ENCODE peak calls at places on chromosome 6, in five cellular contexts. A is IMR-90, M is Peyer's patch, H is PC-9, Y is lower lobe of right lung. I is an unnamed sample.

GRCh38 chr6:170101281-170102035 is 189.4 kb downstream of the DLL1 start:
- DNase-seq in A (no peak), M (peak; percentile 8), H (no peak), Y (no peak), I (no peak)

GRCh38 chr6:579339-579738 is 77.6 kb downstream of the HUS1B start:
- DNase-seq in A (peak; percentile 45), M (no peak), H (no peak), Y (no peak), I (no peak)

GRCh38 chr6:130293800-130294199 is 71.0 kb upstream of the SAMD3 start:
- DNase-seq in A (peak; percentile 77), M (no peak), H (no peak), Y (no peak), I (peak; percentile 57)

GRCh38 chr6:16028966-16029365 is 99.9 kb upstream of the MYLIP start:
- DNase-seq in A (no peak), M (no peak), H (no peak), Y (no peak), I (no peak)

GRCh38 chr6:111997078-111997862 is 56.6 kb upstream of the CCN6 start:
- DNase-seq in A (peak; percentile 80), M (peak; percentile 73), H (peak; percentile 82), Y (peak; percentile 83), I (peak; percentile 69)

GRCh38 chr6:89145461-89145961 is 344 bp upstream of the PM20D2 start:
- DNase-seq in A (peak; percentile 15), M (peak; percentile 25), H (no peak), Y (no peak), I (peak; percentile 37)

GRCh38 chr6:131534654-131534956 is 38.4 kb upstream of the ARG1 start:
- DNase-seq in A (no peak), M (no peak), H (no peak), Y (no peak), I (no peak)

GRCh38 chr6:20198764-20199174 is 13.5 kb downstream of the MBOAT1 start:
- DNase-seq in A (no peak), M (no peak), H (no peak), Y (no peak), I (no peak)

GRCh38 chr6:16676376-16676775 is 84.9 kb downstream of the ATXN1 start:
- DNase-seq in A (no peak), M (no peak), H (no peak), Y (no peak), I (no peak)

GRCh38 chr6:22236626-22237414 is 60.0 kb downstream of the PRL start:
- DNase-seq in A (peak; percentile 95), M (no peak), H (peak; percentile 84), Y (no peak), I (peak; percentile 99)

GRCh38 chr6:80527552-80528052 is 421.1 kb downstream of the BCKDHB start:
- DNase-seq in A (peak; percentile 17), M (no peak), H (peak; percentile 91), Y (no peak), I (peak; percentile 81)

DNA sequence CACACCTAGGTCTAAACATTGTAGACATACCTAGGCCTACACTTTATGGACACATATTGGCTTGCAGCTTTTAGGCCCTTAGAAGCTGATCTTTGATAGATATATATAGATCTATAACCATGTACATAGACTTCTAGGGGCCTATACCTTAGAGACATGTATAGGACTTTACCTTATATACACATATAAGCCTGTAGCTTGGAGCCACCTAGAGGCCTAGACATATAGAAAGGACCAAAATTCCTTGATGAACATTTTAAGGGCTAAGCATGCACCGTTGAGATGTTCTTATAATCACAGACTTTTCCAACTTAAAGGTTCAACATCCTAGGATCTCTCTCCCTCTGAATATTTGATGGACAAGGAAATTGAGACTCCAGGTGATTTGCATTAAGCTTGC is 371.7 kb upstream of the SASH1 start:
- DNase-seq in A (peak; percentile 5), M (no peak), H (no peak), Y (no peak), I (peak; percentile 53)
- TF ChIP-seq CTCF in A (peak; percentile 18), M (peak; percentile 23), H (no peak), Y (no peak), I (peak; percentile 45)

GRCh38 chr6:109678240-109678639 is 12.8 kb downstream of the AK9 start:
- DNase-seq in A (no peak), M (no peak), H (no peak), Y (no peak), I (no peak)
- H3K4me3 ChIP-seq in A (no peak overlapping the region), M (no peak overlapping the region), H (no peak overlapping the region), Y (no peak overlapping the region), I (no peak overlapping the region)

DNA sequence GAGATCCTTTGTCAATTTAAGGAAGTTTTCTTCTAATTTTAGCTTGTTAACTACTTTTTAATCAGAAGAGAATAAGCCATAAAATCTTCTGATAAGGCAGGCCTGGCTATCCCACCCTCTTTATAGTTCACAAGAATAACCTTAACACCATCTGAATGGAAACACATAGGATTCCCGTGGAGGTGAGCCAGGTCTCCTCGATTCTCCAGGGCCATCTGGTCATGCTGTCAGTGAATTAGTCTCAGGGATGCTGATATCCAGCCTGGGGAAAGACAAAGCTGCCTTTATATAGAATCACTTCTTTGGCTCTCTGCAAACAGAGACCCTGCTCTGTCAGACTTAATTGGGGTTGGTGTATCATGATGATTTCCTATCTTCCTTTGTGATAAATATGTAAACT is 30.1 kb upstream of the TAGAP start:
- DNase-seq in A (no peak), M (no peak), H (no peak), Y (no peak), I (no peak)
- H3K27me3 ChIP-seq in A (peaks cover 23% of the 10 kb centered on the region), M (no peaks in the 10 kb centered on the region), H (peaks cover 53% of the 10 kb centered on the region), Y (no peaks in the 10 kb centered on the region), I (peaks cover 2% of the 10 kb centered on the region)

GRCh38 chr6:150670311-150670710 is 70.6 kb downstream of the PLEKHG1 start:
- DNase-seq in A (no peak), M (no peak), H (no peak), Y (no peak), I (no peak)
- TF ChIP-seq CTCF in A (no peak), M (no peak), H (no peak), Y (no peak), I (no peak)

DNA sequence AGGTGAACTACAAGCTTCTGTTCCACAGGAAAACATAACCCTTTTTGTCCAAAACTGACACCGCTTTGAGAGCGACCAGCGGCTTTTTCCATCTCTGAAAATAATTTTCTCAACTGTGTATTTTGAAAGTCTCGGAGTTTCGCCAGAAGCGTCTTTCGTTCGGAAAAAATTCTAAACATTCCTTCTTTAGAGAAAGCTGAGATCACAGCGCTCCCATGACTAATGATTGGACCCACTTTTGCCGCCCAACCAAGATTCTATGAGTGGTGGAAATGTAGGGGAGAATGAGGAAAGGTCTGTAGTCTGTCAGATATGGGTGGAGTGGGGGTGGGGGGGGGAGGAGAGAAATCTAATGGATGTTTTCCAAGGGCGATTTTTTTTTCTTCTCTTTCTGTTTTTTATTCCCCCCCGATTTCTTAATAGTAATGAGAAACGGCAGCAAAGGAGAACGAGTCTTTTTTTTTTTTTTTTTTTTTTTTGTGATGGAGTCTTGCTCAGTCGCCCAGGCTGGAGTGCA is 189.3 kb downstream of the TRIM27 start:
- DNase-seq in A (no peak), M (no peak), H (no peak), Y (no peak), I (no peak)
- H3K4me3 ChIP-seq in A (peak overlapping the region; percentile 12), M (no peak overlapping the region), H (no peak overlapping the region), Y (no peak overlapping the region), I (no peak overlapping the region)